ENCODE peak calls at places on chromosomes 12 and 14, in six cellular contexts. N is lung, O is PC-3, V is hepatocyte, S is stomach, L is psoas muscle. B is an unnamed sample. For H3K4me1, the result is how much of the 10 kb centered on the place peaks cover.

GRCh38 chr12:69821441-69822204 is 3.4 kb upstream of the MYRFL start:
- DNase-seq in V (no peak), L (no peak), S (no peak), N (no peak), O (peak), B (peak)

GRCh38 chr12:40063424-40063823 is 42.5 kb downstream of the SLC2A13 start:
- DNase-seq in S (no peak), L (no peak), O (no peak), V (no peak), N (no peak), B (peak)

GRCh38 chr12:122849352-122850047 is 14.2 kb downstream of the HIP1R start:
- DNase-seq in S (no peak), N (no peak), V (no peak), O (no peak), L (no peak), B (no peak)

GRCh38 chr14:91996951-91997371 is 42.9 kb downstream of the TRIP11 start:
- DNase-seq in O (peak), L (no peak), N (no peak), S (no peak), V (peak), B (peak)

GRCh38 chr12:19775241-19775640 is 335.9 kb downstream of the AEBP2 start:
- DNase-seq in V (no peak), S (no peak), N (no peak), O (no peak), L (no peak), B (no peak)

GRCh38 chr14:53306267-53306721 is 153.2 kb upstream of the DDHD1 start:
- DNase-seq in S (peak), N (peak), V (peak), O (peak), L (peak), B (peak)

GRCh38 chr12:110107369-110108281 is 16.5 kb upstream of the IFT81 start:
- DNase-seq in L (peak), O (peak), V (peak), S (no peak), N (peak), B (peak)

GRCh38 chr14:74531467-74531866 is 37.9 kb downstream of the ISCA2 start:
- DNase-seq in L (no peak), S (peak), V (peak), N (peak), O (peak), B (no peak)

GRCh38 chr12:121830588-121831265 is 26.9 kb downstream of the SETD1B start:
- DNase-seq in N (no peak), S (no peak), L (no peak), O (no peak), V (no peak), B (no peak)

GRCh38 chr12:20309504-20310148 is 58.7 kb upstream of the PDE3A start:
- DNase-seq in L (no peak), O (no peak), N (no peak), S (no peak), V (no peak), B (no peak)

GRCh38 chr12:92123780-92124707 is 21.6 kb downstream of the BTG1 start:
- DNase-seq in V (no peak), S (no peak), L (no peak), O (no peak), N (no peak), B (no peak)

GRCh38 chr12:18799140-18799446 is 61.2 kb downstream of the CAPZA3 start:
- DNase-seq in L (no peak), N (no peak), V (no peak), S (no peak), O (no peak), B (no peak)

GRCh38 chr12:1398673-1399072 is 195.7 kb downstream of the FBXL14 start:
- DNase-seq in L (no peak), N (no peak), S (no peak), O (peak), V (no peak), B (no peak)

GRCh38 chr12:9070351-9070750 is 45.4 kb downstream of the A2M start:
- DNase-seq in S (no peak), N (no peak), V (no peak), O (no peak), L (no peak), B (no peak)

DNA sequence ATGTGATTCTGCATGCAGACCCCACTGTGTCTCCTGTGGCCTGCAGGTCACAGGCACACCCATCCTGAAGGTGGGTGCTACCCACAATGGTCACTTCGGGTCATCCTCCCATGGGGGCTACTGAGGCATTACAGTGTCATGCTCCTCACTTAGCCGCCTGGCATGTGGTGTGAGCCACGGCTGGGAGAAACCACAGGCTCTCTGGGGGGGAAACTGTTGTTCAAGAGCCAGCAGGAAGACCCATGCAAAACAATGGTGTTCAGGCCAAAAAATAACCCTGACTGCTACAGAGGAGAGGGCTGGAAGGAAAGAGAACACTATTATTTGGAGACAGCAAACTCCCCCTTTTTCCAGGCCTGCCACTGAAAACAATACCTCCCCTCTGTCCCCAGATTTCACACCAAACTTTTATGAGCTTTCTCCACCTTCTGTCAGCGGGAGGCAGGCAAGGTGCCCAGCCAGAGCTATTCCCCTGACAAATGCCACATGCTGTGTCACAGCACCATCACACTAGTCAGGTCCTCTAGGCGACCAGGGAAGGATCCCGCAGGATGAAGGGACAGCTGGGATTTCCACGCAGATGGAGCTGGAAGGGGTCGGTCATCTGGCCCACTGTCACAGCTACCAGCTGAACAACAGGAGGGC is 83.7 kb downstream of the CHGA start:
- DNase-seq in S (no peak), V (no peak), N (no peak), L (no peak), O (no peak), B (peak)
- H3K4me1 ChIP-seq in S (under half), V (under half), N (under half), L (under half), O (under half), B (under half)

GRCh38 chr12:42420385-42420784 is 94.4 kb downstream of the PPHLN1 start:
- DNase-seq in N (no peak), S (no peak), L (no peak), V (no peak), O (no peak), B (no peak)

GRCh38 chr12:42426733-42427132 is 100.8 kb downstream of the PPHLN1 start:
- DNase-seq in V (no peak), L (no peak), O (peak), S (no peak), N (no peak), B (peak)

GRCh38 chr12:42422785-42423184 is 96.8 kb downstream of the PPHLN1 start:
- DNase-seq in N (no peak), V (no peak), L (no peak), S (no peak), O (no peak), B (no peak)

GRCh38 chr12:42421844-42422779 is 96.1 kb downstream of the PPHLN1 start:
- DNase-seq in S (no peak), L (no peak), V (no peak), N (no peak), O (peak), B (no peak)
- TF ChIP-seq CTCF in S (no peak), L (no peak), V (no peak), N (no peak), O (no peak), B (no peak)

GRCh38 chr12:64180951-64181350 is 41.1 kb downstream of the KICS2 start:
- DNase-seq in L (no peak), N (no peak), V (no peak), S (no peak), O (peak), B (peak)
- H3K4me3 ChIP-seq in L (no peak), N (no peak), V (no peak), S (no peak), O (peak), B (no peak)

GRCh38 chr12:116890330-116890729 is 9.1 kb upstream of the HRK start:
- DNase-seq in V (no peak), O (no peak), N (no peak), S (no peak), L (no peak), B (no peak)

GRCh38 chr12:116887897-116888296 is 6.7 kb upstream of the HRK start:
- DNase-seq in S (no peak), V (no peak), O (no peak), L (no peak), N (no peak), B (no peak)

GRCh38 chr12:116892741-116893140 is 11.5 kb upstream of the HRK start:
- DNase-seq in V (no peak), O (no peak), N (no peak), S (no peak), L (no peak), B (no peak)

GRCh38 chr12:116892318-116892717 is 11.1 kb upstream of the HRK start:
- DNase-seq in O (peak), L (no peak), V (no peak), S (no peak), N (no peak), B (peak)

GRCh38 chr12:116891019-116891418 is 9.8 kb upstream of the HRK start:
- DNase-seq in S (no peak), L (no peak), V (no peak), N (no peak), O (no peak), B (no peak)
- H3K4me1 ChIP-seq in S (under half), L (under half), V (under half), N (under half), O (under half), B (under half)